ENCODE peak calls at places on chromosome 7, in four cellular contexts. F is dorsolateral prefrontal cortex; L is CD4-positive, CD25-positive, alpha-beta regulatory T cell; V is fibroblast of pulmonary artery. J is an unnamed sample.

GRCh38 chr7:1647961-1648631 is 22.0 kb upstream of the ELFN1 start:
- DNase-seq in F (no peak), L (no peak), V (no peak), J (peak)

GRCh38 chr7:114086491-114086905 is 167.7 kb upstream of the PPP1R3A start:
- DNase-seq in F (no peak), L (no peak), V (no peak), J (peak)

GRCh38 chr7:5337047-5337446 is 54.3 kb downstream of the SLC29A4 start:
- DNase-seq in F (no peak), L (no peak), V (no peak), J (no peak)

GRCh38 chr7:136912339-136912738 is 43.9 kb downstream of the CHRM2 start:
- DNase-seq in F (no peak), L (no peak), V (no peak), J (no peak)

GRCh38 chr7:104628017-104628416 is 299.6 kb downstream of the LHFPL3 start:
- DNase-seq in F (no peak), L (no peak), V (no peak), J (no peak)

GRCh38 chr7:99559276-99559915 is 954 bp downstream of the ZNF655 start:
- DNase-seq in F (no peak), L (no peak), V (peak), J (peak)

GRCh38 chr7:29091121-29091601 is 55.2 kb downstream of the CPVL start:
- DNase-seq in F (no peak), L (no peak), V (peak), J (peak)

GRCh38 chr7:99601656-99602310 is 3.7 kb downstream of the TMEM225B start:
- DNase-seq in F (no peak), L (no peak), V (no peak), J (no peak)

GRCh38 chr7:85750454-85750949 is 563.6 kb upstream of the SEMA3D start:
- DNase-seq in F (no peak), L (no peak), V (peak), J (peak)

GRCh38 chr7:42685911-42686310 is 226.0 kb downstream of the C7orf25 start:
- DNase-seq in F (no peak), L (no peak), V (no peak), J (no peak)

GRCh38 chr7:54985405-54986360 is 33.1 kb upstream of the EGFR start:
- DNase-seq in F (no peak), L (no peak), V (peak), J (peak)

GRCh38 chr7:131548371-131548770 is 8.1 kb downstream of the PODXL start:
- DNase-seq in F (no peak), L (no peak), V (no peak), J (no peak)

GRCh38 chr7:23473848-23474097 is 3.5 kb upstream of the IGF2BP3 start:
- DNase-seq in F (no peak), L (no peak), V (no peak), J (no peak)

GRCh38 chr7:5636914-5637313 is 144.5 kb downstream of the RNF216 start:
- DNase-seq in F (peak), L (no peak), V (peak), J (peak)

GRCh38 chr7:20794676-20795075 is 8.0 kb upstream of the SP8 start:
- DNase-seq in F (no peak), L (no peak), V (no peak), J (no peak)

GRCh38 chr7:98826811-98827231 is 43.0 kb downstream of the TMEM130 start:
- DNase-seq in F (peak), L (no peak), V (no peak), J (peak)

GRCh38 chr7:517848-518629 is 1.6 kb downstream of the PDGFA start:
- DNase-seq in F (peak), L (no peak), V (peak), J (peak)

GRCh38 chr7:515628-516027 is 4.0 kb downstream of the PDGFA start:
- DNase-seq in F (no peak), L (no peak), V (no peak), J (no peak)

GRCh38 chr7:516216-516605 is 3.4 kb downstream of the PDGFA start:
- DNase-seq in F (no peak), L (no peak), V (no peak), J (no peak)

GRCh38 chr7:514651-515598 is 4.7 kb downstream of the PDGFA start:
- DNase-seq in F (peak), L (no peak), V (no peak), J (no peak)

GRCh38 chr7:516606-517456 is 2.8 kb downstream of the PDGFA start:
- DNase-seq in F (peak), L (no peak), V (peak), J (peak)
- H3K4me3 ChIP-seq in F (peak), L (no peak), V (peak), J (peak)

GRCh38 chr7:47539398-47540052 is 42.4 kb downstream of the TNS3 start:
- DNase-seq in F (no peak), L (no peak), V (no peak), J (peak)
- H3K4me3 ChIP-seq in F (no peak), L (no peak), V (no peak), J (no peak)

GRCh38 chr7:30312186-30312585 is 27.8 kb downstream of the ZNRF2 start:
- DNase-seq in F (no peak), L (no peak), V (no peak), J (no peak)
- H3K4me3 ChIP-seq in F (no peak), L (no peak), V (no peak), J (no peak)

GRCh38 chr7:92296898-92297435 is 51.2 kb downstream of the ANKIB1 start:
- DNase-seq in F (no peak), L (no peak), V (no peak), J (no peak)
- H3K4me3 ChIP-seq in F (no peak), L (no peak), V (no peak), J (no peak)

GRCh38 chr7:8261711-8262695 is at the start of gene ICA1:
- DNase-seq in F (peak), L (no peak), V (peak), J (peak)
- H3K4me3 ChIP-seq in F (peak), L (no peak), V (peak), J (peak)

DNA sequence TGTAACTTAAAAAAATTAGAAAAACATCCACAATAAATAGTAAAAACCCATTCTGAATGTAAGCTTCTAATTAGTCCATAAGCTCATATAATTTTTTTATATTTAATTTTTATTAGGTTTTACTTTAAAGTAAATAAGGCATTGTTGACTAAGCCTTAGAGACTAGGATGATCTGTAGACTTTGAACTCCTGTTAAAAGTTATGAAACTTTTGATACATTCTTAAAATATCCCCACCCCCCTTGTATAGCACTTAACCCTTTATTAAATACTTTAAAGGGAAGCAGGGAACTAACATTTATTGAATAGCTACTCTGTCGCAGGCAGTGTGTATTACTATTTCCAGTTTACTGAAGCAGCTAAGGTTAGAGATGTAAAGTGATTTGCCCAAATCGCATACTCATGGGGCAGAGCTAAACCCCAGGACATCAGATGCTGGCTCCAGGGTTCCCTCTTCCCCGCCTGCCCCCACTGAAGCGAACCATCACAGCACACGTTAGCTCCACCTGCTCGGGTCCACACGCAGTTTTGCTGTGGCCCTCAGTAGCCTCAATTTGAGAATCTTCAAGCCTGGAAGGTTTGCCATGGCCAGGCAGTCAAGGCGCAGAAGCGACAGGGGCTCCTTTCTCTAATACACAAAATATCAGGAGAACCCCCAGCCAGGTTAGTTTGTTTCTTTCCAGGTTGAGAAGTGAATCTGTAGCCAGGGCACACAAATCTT is 762 bp downstream of the PON1 start:
- DNase-seq in F (no peak), L (no peak), V (no peak), J (no peak)
- H3K4me3 ChIP-seq in F (no peak), L (no peak), V (no peak), J (no peak)

GRCh38 chr7:152910545-152911013 is 151.0 kb downstream of the ACTR3B start:
- DNase-seq in F (no peak), L (no peak), V (no peak), J (no peak)

GRCh38 chr7:152909683-152910544 is 150.4 kb downstream of the ACTR3B start:
- DNase-seq in F (no peak), L (no peak), V (no peak), J (no peak)

GRCh38 chr7:152907042-152907761 is 147.7 kb downstream of the ACTR3B start:
- DNase-seq in F (no peak), L (no peak), V (no peak), J (no peak)

GRCh38 chr7:152911904-152912303 is 152.4 kb downstream of the ACTR3B start:
- DNase-seq in F (no peak), L (no peak), V (no peak), J (no peak)

GRCh38 chr7:152909280-152909679 is 149.7 kb downstream of the ACTR3B start:
- DNase-seq in F (no peak), L (no peak), V (no peak), J (no peak)
- H3K4me3 ChIP-seq in F (no peak), L (no peak), V (no peak), J (no peak)

GRCh38 chr7:38975944-38976392 is 1.7 kb upstream of the POU6F2 start:
- DNase-seq in F (peak), L (no peak), V (no peak), J (peak)
- H3K4me3 ChIP-seq in F (peak), L (no peak), V (no peak), J (no peak)

GRCh38 chr7:144006029-144006428 is 5.9 kb downstream of the OR6B1 start:
- DNase-seq in F (no peak), L (no peak), V (no peak), J (no peak)

GRCh38 chr7:144011458-144012230 is 11.5 kb downstream of the OR6B1 start:
- DNase-seq in F (no peak), L (no peak), V (peak), J (peak)

GRCh38 chr7:144004703-144005102 is 4.6 kb downstream of the OR6B1 start:
- DNase-seq in F (no peak), L (no peak), V (no peak), J (no peak)

GRCh38 chr7:144009361-144009760 is 9.2 kb downstream of the OR6B1 start:
- DNase-seq in F (no peak), L (no peak), V (no peak), J (no peak)
- H3K4me3 ChIP-seq in F (no peak), L (no peak), V (no peak), J (no peak)

J was measured in GM23248.